ENCODE peak calls at places on chromosomes 13 and 19, in five cellular contexts. One of them, this sample, is unnamed.

GRCh38 chr19:13839193-13839937 is 37.6 kb upstream of the NANOS3 start:
- DNase-seq in breast epithelium: peak; percentile 89
- DNase-seq in cardiac fibroblast: peak; percentile 87
- DNase-seq in keratinocyte: no peak
- DNase-seq in IMR-90: peak; percentile 84
- DNase-seq in this sample: peak; percentile 87

GRCh38 chr13:102799544-102800144 is 725 bp downstream of the BIVM start:
- DNase-seq in breast epithelium: no peak
- DNase-seq in cardiac fibroblast: no peak
- DNase-seq in keratinocyte: no peak
- DNase-seq in IMR-90: peak; percentile 5
- DNase-seq in this sample: peak; percentile 33

GRCh38 chr19:4241824-4242430 is 5.0 kb upstream of the YJU2 start:
- DNase-seq in breast epithelium: no peak
- DNase-seq in cardiac fibroblast: no peak
- DNase-seq in keratinocyte: no peak
- DNase-seq in IMR-90: no peak
- DNase-seq in this sample: no peak

GRCh38 chr13:52162279-52163101 is 3.1 kb upstream of the NEK3 start:
- DNase-seq in breast epithelium: no peak
- DNase-seq in cardiac fibroblast: peak; percentile 63
- DNase-seq in keratinocyte: no peak
- DNase-seq in IMR-90: peak; percentile 70
- DNase-seq in this sample: no peak

GRCh38 chr13:44869167-44869566 is 120.1 kb downstream of the NUFIP1 start:
- DNase-seq in breast epithelium: no peak
- DNase-seq in cardiac fibroblast: no peak
- DNase-seq in keratinocyte: no peak
- DNase-seq in IMR-90: no peak
- DNase-seq in this sample: no peak

GRCh38 chr19:8512115-8512967 is 1.6 kb downstream of the ZNF414 start:
- DNase-seq in breast epithelium: no peak
- DNase-seq in cardiac fibroblast: peak; percentile 23
- DNase-seq in keratinocyte: no peak
- DNase-seq in IMR-90: no peak
- DNase-seq in this sample: no peak

GRCh38 chr19:45471866-45472556 is 4.2 kb downstream of the FOSB start:
- DNase-seq in breast epithelium: no peak
- DNase-seq in cardiac fibroblast: peak; percentile 50
- DNase-seq in keratinocyte: no peak
- DNase-seq in IMR-90: no peak
- DNase-seq in this sample: no peak

GRCh38 chr19:39588066-39588465 is 14.3 kb upstream of the LGALS13 start:
- DNase-seq in breast epithelium: no peak
- DNase-seq in cardiac fibroblast: no peak
- DNase-seq in keratinocyte: no peak
- DNase-seq in IMR-90: no peak
- DNase-seq in this sample: no peak

GRCh38 chr13:72692884-72693514 is 34.4 kb downstream of the MZT1 start:
- DNase-seq in breast epithelium: no peak
- DNase-seq in cardiac fibroblast: no peak
- DNase-seq in keratinocyte: no peak
- DNase-seq in IMR-90: no peak
- DNase-seq in this sample: no peak

GRCh38 chr13:50421457-50422130 is 406.4 kb downstream of the KCNRG start:
- DNase-seq in breast epithelium: no peak
- DNase-seq in cardiac fibroblast: no peak
- DNase-seq in keratinocyte: no peak
- DNase-seq in IMR-90: peak; percentile 38
- DNase-seq in this sample: no peak

GRCh38 chr13:67437246-67437645 is 207.1 kb upstream of the PCDH9 start:
- DNase-seq in breast epithelium: no peak
- DNase-seq in cardiac fibroblast: no peak
- DNase-seq in keratinocyte: no peak
- DNase-seq in IMR-90: no peak
- DNase-seq in this sample: no peak

GRCh38 chr19:30419581-30420180 is 47.5 kb downstream of the ZNF536 start:
- DNase-seq in breast epithelium: no peak
- DNase-seq in cardiac fibroblast: no peak
- DNase-seq in keratinocyte: no peak
- DNase-seq in IMR-90: no peak
- DNase-seq in this sample: no peak

GRCh38 chr19:48656840-48657474 is 11.0 kb upstream of the CA11 start:
- DNase-seq in breast epithelium: no peak
- DNase-seq in cardiac fibroblast: peak; percentile 79
- DNase-seq in keratinocyte: no peak
- DNase-seq in IMR-90: peak; percentile 95
- DNase-seq in this sample: peak; percentile 49

GRCh38 chr19:13974073-13974472 is 21.8 kb downstream of the DCAF15 start:
- DNase-seq in breast epithelium: no peak
- DNase-seq in cardiac fibroblast: no peak
- DNase-seq in keratinocyte: peak; percentile 54
- DNase-seq in IMR-90: no peak
- DNase-seq in this sample: no peak

GRCh38 chr19:11268783-11269267 is 6.5 kb upstream of the DOCK6 start:
- DNase-seq in breast epithelium: no peak
- DNase-seq in cardiac fibroblast: peak; percentile 90
- DNase-seq in keratinocyte: no peak
- DNase-seq in IMR-90: peak; percentile 84
- DNase-seq in this sample: peak; percentile 75

GRCh38 chr13:59346861-59347470 is 816.8 kb downstream of the DIAPH3 start:
- DNase-seq in breast epithelium: no peak
- DNase-seq in cardiac fibroblast: no peak
- DNase-seq in keratinocyte: no peak
- DNase-seq in IMR-90: no peak
- DNase-seq in this sample: no peak

GRCh38 chr19:4744451-4745170 is 21.0 kb upstream of the DPP9 start:
- DNase-seq in breast epithelium: no peak
- DNase-seq in cardiac fibroblast: peak; percentile 96
- DNase-seq in keratinocyte: no peak
- DNase-seq in IMR-90: peak; percentile 95
- DNase-seq in this sample: no peak

GRCh38 chr13:50131998-50132936 is 117.0 kb downstream of the KCNRG start:
- DNase-seq in breast epithelium: no peak
- DNase-seq in cardiac fibroblast: no peak
- DNase-seq in keratinocyte: no peak
- DNase-seq in IMR-90: no peak
- DNase-seq in this sample: no peak

GRCh38 chr13:23743269-23743668 is 145.9 kb downstream of the MIPEP start:
- DNase-seq in breast epithelium: no peak
- DNase-seq in cardiac fibroblast: no peak
- DNase-seq in keratinocyte: peak; percentile 45
- DNase-seq in IMR-90: no peak
- DNase-seq in this sample: no peak

GRCh38 chr13:24503376-24503690 is 9.2 kb downstream of the PARP4 start:
- DNase-seq in breast epithelium: no peak
- DNase-seq in cardiac fibroblast: no peak
- DNase-seq in keratinocyte: no peak
- DNase-seq in IMR-90: no peak
- DNase-seq in this sample: no peak

GRCh38 chr19:36573948-36574726 is 1.0 kb upstream of the ZNF529 start:
- DNase-seq in breast epithelium: no peak
- DNase-seq in cardiac fibroblast: peak; percentile 44
- DNase-seq in keratinocyte: no peak
- DNase-seq in IMR-90: peak; percentile 35
- DNase-seq in this sample: peak; percentile 24

GRCh38 chr19:36574762-36575161 is 1.7 kb upstream of the ZNF529 start:
- DNase-seq in breast epithelium: no peak
- DNase-seq in cardiac fibroblast: no peak
- DNase-seq in keratinocyte: no peak
- DNase-seq in IMR-90: no peak
- DNase-seq in this sample: no peak

GRCh38 chr19:36573020-36573947 is at the start of gene ZNF529:
- DNase-seq in breast epithelium: peak; percentile 87
- DNase-seq in cardiac fibroblast: peak; percentile 91
- DNase-seq in keratinocyte: peak; percentile 40
- DNase-seq in IMR-90: peak; percentile 86
- DNase-seq in this sample: peak; percentile 89

GRCh38 chr19:36577271-36577996 is 4.3 kb upstream of the ZNF529 start:
- DNase-seq in breast epithelium: no peak
- DNase-seq in cardiac fibroblast: no peak
- DNase-seq in keratinocyte: no peak
- DNase-seq in IMR-90: no peak
- DNase-seq in this sample: no peak

DNA sequence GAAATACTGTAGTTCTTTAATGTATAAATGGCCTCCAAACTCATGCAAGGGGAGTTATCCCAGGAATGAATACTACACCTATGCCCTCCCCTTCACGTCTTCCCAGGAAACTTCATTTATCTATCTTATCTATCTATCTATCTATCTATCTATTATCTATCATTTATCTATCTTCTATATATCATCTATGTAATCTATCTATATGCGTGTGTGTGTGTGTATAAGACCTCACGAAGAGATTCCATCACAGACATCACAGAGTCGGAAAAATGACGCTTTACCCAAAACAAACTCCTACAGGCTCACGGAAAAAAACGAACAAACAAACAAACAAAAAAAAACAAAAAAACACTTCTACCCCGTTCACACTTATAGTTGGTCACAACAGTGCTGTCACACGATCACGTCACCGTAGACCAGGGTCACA is 486 bp downstream of the ZNF529 start:
- DNase-seq in breast epithelium: no peak
- DNase-seq in cardiac fibroblast: no peak
- DNase-seq in keratinocyte: no peak
- DNase-seq in IMR-90: no peak
- DNase-seq in this sample: no peak
- H3K4me3 ChIP-seq in breast epithelium: peak overlapping the region; percentile 96
- H3K4me3 ChIP-seq in cardiac fibroblast: peak overlapping the region; percentile 98
- H3K4me3 ChIP-seq in keratinocyte: peak overlapping the region; percentile 60
- H3K4me3 ChIP-seq in IMR-90: peak overlapping the region; percentile 58
- H3K4me3 ChIP-seq in this sample: peak overlapping the region; percentile 100

DNA sequence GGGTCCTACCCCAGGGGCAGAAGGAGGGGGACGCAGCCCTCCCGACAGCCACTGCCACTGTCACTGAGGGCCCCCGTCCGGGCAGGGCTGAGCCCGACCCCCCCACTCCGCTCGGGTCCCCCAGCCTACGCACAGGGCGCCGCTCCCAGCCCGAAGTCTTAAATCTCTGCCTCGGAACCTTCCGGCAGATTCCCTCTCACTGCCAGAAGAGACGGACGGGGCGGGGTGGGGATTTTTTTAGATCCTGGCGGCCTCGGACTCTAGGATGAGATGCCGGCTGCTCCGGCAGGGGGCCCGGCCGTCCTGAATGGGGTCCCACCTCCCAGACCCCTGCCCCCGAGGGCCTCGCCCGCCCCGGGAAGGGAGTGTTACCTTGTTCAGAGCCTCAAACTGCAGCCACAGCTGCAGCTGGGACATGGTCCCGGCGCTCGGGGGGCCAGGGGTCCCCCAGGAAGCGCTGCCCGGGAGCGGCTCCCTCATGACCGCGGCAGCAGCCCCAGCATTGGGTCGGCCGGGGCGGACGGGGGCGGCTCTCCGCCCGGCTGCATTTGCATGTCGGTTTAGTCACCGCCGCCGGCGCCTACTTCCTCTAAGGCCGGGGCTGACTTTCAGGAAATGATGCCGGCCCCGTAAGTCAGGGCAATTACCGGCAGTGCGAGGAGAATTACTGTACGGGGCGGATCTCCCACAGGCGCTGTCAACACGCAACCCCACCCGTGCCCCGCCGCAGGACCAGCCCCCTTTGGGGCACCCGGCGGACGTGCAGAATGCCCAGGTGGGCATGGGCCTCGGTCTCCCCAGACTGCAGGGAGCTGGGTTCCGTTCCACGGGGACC is 28.1 kb downstream of the GPX4 start:
- DNase-seq in breast epithelium: peak; percentile 85
- DNase-seq in cardiac fibroblast: peak; percentile 95
- DNase-seq in keratinocyte: no peak
- DNase-seq in IMR-90: peak; percentile 88
- DNase-seq in this sample: peak; percentile 58
- H3K4me3 ChIP-seq in breast epithelium: peak overlapping the region; percentile 100
- H3K4me3 ChIP-seq in cardiac fibroblast: peak overlapping the region; percentile 89
- H3K4me3 ChIP-seq in keratinocyte: peak overlapping the region; percentile 73
- H3K4me3 ChIP-seq in IMR-90: peak overlapping the region; percentile 61
- H3K4me3 ChIP-seq in this sample: peak overlapping the region; percentile 13

GRCh38 chr13:53783466-53783865 is 754.9 kb downstream of the OLFM4 start:
- DNase-seq in breast epithelium: no peak
- DNase-seq in cardiac fibroblast: no peak
- DNase-seq in keratinocyte: no peak
- DNase-seq in IMR-90: no peak
- DNase-seq in this sample: no peak

GRCh38 chr13:53781941-53782340 is 753.3 kb downstream of the OLFM4 start:
- DNase-seq in breast epithelium: no peak
- DNase-seq in cardiac fibroblast: no peak
- DNase-seq in keratinocyte: no peak
- DNase-seq in IMR-90: no peak
- DNase-seq in this sample: no peak

GRCh38 chr13:53778937-53779336 is 750.3 kb downstream of the OLFM4 start:
- DNase-seq in breast epithelium: no peak
- DNase-seq in cardiac fibroblast: no peak
- DNase-seq in keratinocyte: no peak
- DNase-seq in IMR-90: no peak
- DNase-seq in this sample: no peak

GRCh38 chr13:53784331-53784730 is 755.7 kb downstream of the OLFM4 start:
- DNase-seq in breast epithelium: no peak
- DNase-seq in cardiac fibroblast: no peak
- DNase-seq in keratinocyte: no peak
- DNase-seq in IMR-90: no peak
- DNase-seq in this sample: no peak

GRCh38 chr13:53782400-53783030 is 753.9 kb downstream of the OLFM4 start:
- DNase-seq in breast epithelium: no peak
- DNase-seq in cardiac fibroblast: peak; percentile 62
- DNase-seq in keratinocyte: no peak
- DNase-seq in IMR-90: peak; percentile 17
- DNase-seq in this sample: peak; percentile 14
- H3K4me3 ChIP-seq in breast epithelium: peak overlapping the region; percentile 49
- H3K4me3 ChIP-seq in cardiac fibroblast: peak overlapping the region; percentile 27
- H3K4me3 ChIP-seq in keratinocyte: no peak overlapping the region
- H3K4me3 ChIP-seq in IMR-90: no peak overlapping the region
- H3K4me3 ChIP-seq in this sample: no peak overlapping the region

DNA sequence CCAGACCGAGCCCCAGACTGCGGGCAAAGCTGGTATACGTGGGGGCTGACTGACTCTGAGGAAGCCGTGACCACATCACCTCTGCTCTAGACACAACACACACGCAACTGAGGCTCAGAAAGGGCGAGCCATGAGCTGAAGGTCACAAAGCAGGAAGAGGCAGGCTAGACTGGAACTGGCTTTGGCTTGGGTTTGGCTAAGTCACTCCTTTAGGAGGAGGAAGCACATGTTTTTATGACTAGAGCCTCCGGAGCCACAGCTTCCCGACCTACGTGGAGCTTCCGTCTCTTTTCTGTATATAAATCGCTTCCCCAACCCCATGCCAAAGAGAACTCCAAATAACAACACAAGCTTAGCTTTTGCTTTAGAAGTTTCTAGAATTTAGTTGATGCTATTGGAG is 48.0 kb downstream of the RFX2 start:
- DNase-seq in breast epithelium: peak; percentile 49
- DNase-seq in cardiac fibroblast: peak; percentile 60
- DNase-seq in keratinocyte: no peak
- DNase-seq in IMR-90: no peak
- DNase-seq in this sample: no peak
- H3K4me3 ChIP-seq in breast epithelium: no peak overlapping the region
- H3K4me3 ChIP-seq in cardiac fibroblast: no peak overlapping the region
- H3K4me3 ChIP-seq in keratinocyte: no peak overlapping the region
- H3K4me3 ChIP-seq in IMR-90: no peak overlapping the region
- H3K4me3 ChIP-seq in this sample: no peak overlapping the region

GRCh38 chr19:43527860-43528622 is 1.0 kb upstream of the ETHE1 start:
- DNase-seq in breast epithelium: no peak
- DNase-seq in cardiac fibroblast: no peak
- DNase-seq in keratinocyte: no peak
- DNase-seq in IMR-90: no peak
- DNase-seq in this sample: peak; percentile 79
- H3K4me3 ChIP-seq in breast epithelium: peak overlapping the region; percentile 86
- H3K4me3 ChIP-seq in cardiac fibroblast: no peak overlapping the region
- H3K4me3 ChIP-seq in keratinocyte: no peak overlapping the region
- H3K4me3 ChIP-seq in IMR-90: no peak overlapping the region
- H3K4me3 ChIP-seq in this sample: no peak overlapping the region

This sample was measured in thyroid gland.